ENCODE peak calls at places on chromosome 15, in nine cellular contexts. Z is IMR-90; F is heart left ventricle; W is stimulated activated naive CD4-positive, alpha-beta T cell treated with Interleukin-2 at 50 U/mL for 16 hours; N is stimulated activated CD8-positive, alpha-beta memory T cell treated with anti-CD3 and anti-CD28 coated beads, Interleukin-12 subunit alpha, Interleukin-12 subunit beta, amount 100 ng/mL, for 1 hour; O is left lung; A is T-cell; C is COR-L47; M is kidney. Q is an unnamed sample.

GRCh38 chr15:40812721-40813425 is 5.6 kb upstream of the DNAJC17 start:
- DNase-seq in Z (no peak), F (no peak), W (no peak), N (no peak), O (no peak), A (no peak), C (no peak), M (no peak), Q (no peak)

GRCh38 chr15:95129589-95129988 is 898.2 kb downstream of the MCTP2 start:
- DNase-seq in Z (peak), F (peak), W (no peak), N (no peak), O (no peak), A (no peak), C (no peak), M (peak), Q (no peak)

GRCh38 chr15:20658024-20658423 is 116.4 kb upstream of the GOLGA6L6 start:
- DNase-seq in Z (no peak), F (no peak), W (no peak), N (no peak), O (no peak), A (no peak), C (no peak), M (no peak), Q (no peak)

GRCh38 chr15:90838066-90838465 is 30.3 kb upstream of the FURIN start:
- DNase-seq in Z (no peak), F (no peak), W (peak), N (peak), O (no peak), A (peak), C (no peak), M (no peak), Q (no peak)

GRCh38 chr15:70342141-70342540 is 244.4 kb upstream of the TLE3 start:
- DNase-seq in Z (no peak), F (no peak), W (no peak), N (no peak), O (no peak), A (no peak), C (no peak), M (no peak), Q (no peak)

GRCh38 chr15:66685638-66686150 is 16.3 kb upstream of the SMAD6 start:
- DNase-seq in Z (no peak), F (no peak), W (no peak), N (no peak), O (no peak), A (no peak), C (no peak), M (no peak), Q (no peak)

GRCh38 chr15:93238641-93239040 is 149.6 kb upstream of the RGMA start:
- DNase-seq in Z (no peak), F (no peak), W (no peak), N (no peak), O (no peak), A (no peak), C (no peak), M (no peak), Q (no peak)

GRCh38 chr15:25226360-25226759 is 212.5 kb downstream of the UBE3A start:
- DNase-seq in Z (no peak), F (peak), W (no peak), N (no peak), O (no peak), A (no peak), C (no peak), M (no peak), Q (no peak)

GRCh38 chr15:35937380-35937779 is 391.4 kb upstream of the DPH6 start:
- DNase-seq in Z (no peak), F (no peak), W (no peak), N (no peak), O (no peak), A (no peak), C (no peak), M (no peak), Q (no peak)

GRCh38 chr15:66941231-66941711 is 124.1 kb upstream of the SMAD3 start:
- DNase-seq in Z (no peak), F (peak), W (no peak), N (no peak), O (no peak), A (no peak), C (no peak), M (no peak), Q (no peak)

GRCh38 chr15:68986292-68986691 is 28.2 kb upstream of the NOX5 start:
- DNase-seq in Z (no peak), F (no peak), W (no peak), N (no peak), O (no peak), A (no peak), C (no peak), M (no peak), Q (no peak)

GRCh38 chr15:88467073-88467934 is at the start of the genes MRPL46 and MRPS11:
- DNase-seq in Z (peak), F (peak), W (peak), N (peak), O (peak), A (peak), C (peak), M (peak), Q (peak)

GRCh38 chr15:38652998-38653397 is 88.4 kb upstream of the RASGRP1 start:
- DNase-seq in Z (no peak), F (no peak), W (peak), N (no peak), O (no peak), A (peak), C (no peak), M (no peak), Q (no peak)

Q was measured in HepG2.